ENCODE peak calls at places on chromosomes 2 and 18, in four cellular contexts. One of them, this sample, is unnamed.

GRCh38 chr2:61789807-61790602 is 63.9 kb downstream of the FAM161A start:
- DNase-seq in GOT3: no peak
- DNase-seq in activated naive CD8-positive, alpha-beta T cell treated with anti-CD3 and anti-CD28 coated beads, Interleukin-2, amount 10 ng/mL, durations not matched to agents 7 days and 5 days: no peak
- DNase-seq in AG04449: no peak
- DNase-seq in this sample: no peak

GRCh38 chr2:215038411-215038810 is 100.0 kb downstream of the ABCA12 start:
- DNase-seq in GOT3: no peak
- DNase-seq in activated naive CD8-positive, alpha-beta T cell treated with anti-CD3 and anti-CD28 coated beads, Interleukin-2, amount 10 ng/mL, durations not matched to agents 7 days and 5 days: no peak
- DNase-seq in AG04449: no peak
- DNase-seq in this sample: no peak

GRCh38 chr2:173226899-173227692 is 127.6 kb upstream of the CDCA7 start:
- DNase-seq in GOT3: no peak
- DNase-seq in activated naive CD8-positive, alpha-beta T cell treated with anti-CD3 and anti-CD28 coated beads, Interleukin-2, amount 10 ng/mL, durations not matched to agents 7 days and 5 days: no peak
- DNase-seq in AG04449: no peak
- DNase-seq in this sample: no peak

GRCh38 chr2:85902496-85902895 is 13.7 kb upstream of the ST3GAL5 start:
- DNase-seq in GOT3: no peak
- DNase-seq in activated naive CD8-positive, alpha-beta T cell treated with anti-CD3 and anti-CD28 coated beads, Interleukin-2, amount 10 ng/mL, durations not matched to agents 7 days and 5 days: no peak
- DNase-seq in AG04449: no peak
- DNase-seq in this sample: no peak

GRCh38 chr2:88669371-88670214 is 21.9 kb upstream of the RPIA start:
- DNase-seq in GOT3: no peak
- DNase-seq in activated naive CD8-positive, alpha-beta T cell treated with anti-CD3 and anti-CD28 coated beads, Interleukin-2, amount 10 ng/mL, durations not matched to agents 7 days and 5 days: no peak
- DNase-seq in AG04449: no peak
- DNase-seq in this sample: no peak

GRCh38 chr18:21391074-21391673 is 149.1 kb downstream of the GREB1L start:
- DNase-seq in GOT3: no peak
- DNase-seq in activated naive CD8-positive, alpha-beta T cell treated with anti-CD3 and anti-CD28 coated beads, Interleukin-2, amount 10 ng/mL, durations not matched to agents 7 days and 5 days: no peak
- DNase-seq in AG04449: no peak
- DNase-seq in this sample: no peak

GRCh38 chr2:203510941-203511305 is 24.2 kb downstream of the RAPH1 start:
- DNase-seq in GOT3: no peak
- DNase-seq in activated naive CD8-positive, alpha-beta T cell treated with anti-CD3 and anti-CD28 coated beads, Interleukin-2, amount 10 ng/mL, durations not matched to agents 7 days and 5 days: no peak
- DNase-seq in AG04449: no peak
- DNase-seq in this sample: no peak

GRCh38 chr2:42128731-42129486 is 40.2 kb upstream of the EML4 start:
- DNase-seq in GOT3: no peak
- DNase-seq in activated naive CD8-positive, alpha-beta T cell treated with anti-CD3 and anti-CD28 coated beads, Interleukin-2, amount 10 ng/mL, durations not matched to agents 7 days and 5 days: no peak
- DNase-seq in AG04449: peak
- DNase-seq in this sample: no peak

GRCh38 chr18:66655407-66655806 is 51.5 kb upstream of the CDH19 start:
- DNase-seq in GOT3: no peak
- DNase-seq in activated naive CD8-positive, alpha-beta T cell treated with anti-CD3 and anti-CD28 coated beads, Interleukin-2, amount 10 ng/mL, durations not matched to agents 7 days and 5 days: no peak
- DNase-seq in AG04449: no peak
- DNase-seq in this sample: no peak

GRCh38 chr2:133333189-133333588 is 235.1 kb downstream of the NCKAP5 start:
- DNase-seq in GOT3: no peak
- DNase-seq in activated naive CD8-positive, alpha-beta T cell treated with anti-CD3 and anti-CD28 coated beads, Interleukin-2, amount 10 ng/mL, durations not matched to agents 7 days and 5 days: no peak
- DNase-seq in AG04449: no peak
- DNase-seq in this sample: no peak

GRCh38 chr18:73758446-73758845 is 389.2 kb downstream of the FBXO15 start:
- DNase-seq in GOT3: no peak
- DNase-seq in activated naive CD8-positive, alpha-beta T cell treated with anti-CD3 and anti-CD28 coated beads, Interleukin-2, amount 10 ng/mL, durations not matched to agents 7 days and 5 days: no peak
- DNase-seq in AG04449: no peak
- DNase-seq in this sample: no peak

GRCh38 chr2:100215375-100215774 is 73.0 kb upstream of the AFF3 start:
- DNase-seq in GOT3: no peak
- DNase-seq in activated naive CD8-positive, alpha-beta T cell treated with anti-CD3 and anti-CD28 coated beads, Interleukin-2, amount 10 ng/mL, durations not matched to agents 7 days and 5 days: no peak
- DNase-seq in AG04449: no peak
- DNase-seq in this sample: no peak

GRCh38 chr2:10331033-10331701 is 28.5 kb downstream of the HPCAL1 start:
- DNase-seq in GOT3: no peak
- DNase-seq in activated naive CD8-positive, alpha-beta T cell treated with anti-CD3 and anti-CD28 coated beads, Interleukin-2, amount 10 ng/mL, durations not matched to agents 7 days and 5 days: peak
- DNase-seq in AG04449: no peak
- DNase-seq in this sample: no peak

GRCh38 chr2:204134421-204134820 is 197.9 kb downstream of the ICOS start:
- DNase-seq in GOT3: no peak
- DNase-seq in activated naive CD8-positive, alpha-beta T cell treated with anti-CD3 and anti-CD28 coated beads, Interleukin-2, amount 10 ng/mL, durations not matched to agents 7 days and 5 days: no peak
- DNase-seq in AG04449: no peak
- DNase-seq in this sample: no peak

GRCh38 chr2:111709321-111709720 is 174.7 kb downstream of the ANAPC1 start:
- DNase-seq in GOT3: no peak
- DNase-seq in activated naive CD8-positive, alpha-beta T cell treated with anti-CD3 and anti-CD28 coated beads, Interleukin-2, amount 10 ng/mL, durations not matched to agents 7 days and 5 days: no peak
- DNase-seq in AG04449: no peak
- DNase-seq in this sample: no peak

GRCh38 chr18:9975658-9976057 is 61.8 kb downstream of the VAPA start:
- DNase-seq in GOT3: no peak
- DNase-seq in activated naive CD8-positive, alpha-beta T cell treated with anti-CD3 and anti-CD28 coated beads, Interleukin-2, amount 10 ng/mL, durations not matched to agents 7 days and 5 days: no peak
- DNase-seq in AG04449: no peak
- DNase-seq in this sample: no peak

GRCh38 chr2:101120124-101120996 is 30.8 kb downstream of the TBC1D8 start:
- DNase-seq in GOT3: no peak
- DNase-seq in activated naive CD8-positive, alpha-beta T cell treated with anti-CD3 and anti-CD28 coated beads, Interleukin-2, amount 10 ng/mL, durations not matched to agents 7 days and 5 days: no peak
- DNase-seq in AG04449: no peak
- DNase-seq in this sample: peak

GRCh38 chr2:182372661-182373060 is 54.2 kb downstream of the PDE1A start:
- DNase-seq in GOT3: no peak
- DNase-seq in activated naive CD8-positive, alpha-beta T cell treated with anti-CD3 and anti-CD28 coated beads, Interleukin-2, amount 10 ng/mL, durations not matched to agents 7 days and 5 days: no peak
- DNase-seq in AG04449: peak
- DNase-seq in this sample: peak

GRCh38 chr2:2848621-2849443 is 517.8 kb upstream of the MYT1L start:
- DNase-seq in GOT3: no peak
- DNase-seq in activated naive CD8-positive, alpha-beta T cell treated with anti-CD3 and anti-CD28 coated beads, Interleukin-2, amount 10 ng/mL, durations not matched to agents 7 days and 5 days: no peak
- DNase-seq in AG04449: no peak
- DNase-seq in this sample: no peak

GRCh38 chr2:73033766-73034381 is 37.6 kb downstream of the SFXN5 start:
- DNase-seq in GOT3: no peak
- DNase-seq in activated naive CD8-positive, alpha-beta T cell treated with anti-CD3 and anti-CD28 coated beads, Interleukin-2, amount 10 ng/mL, durations not matched to agents 7 days and 5 days: no peak
- DNase-seq in AG04449: no peak
- DNase-seq in this sample: no peak

GRCh38 chr2:101524811-101525430 is 50.0 kb upstream of the RFX8 start:
- DNase-seq in GOT3: no peak
- DNase-seq in activated naive CD8-positive, alpha-beta T cell treated with anti-CD3 and anti-CD28 coated beads, Interleukin-2, amount 10 ng/mL, durations not matched to agents 7 days and 5 days: no peak
- DNase-seq in AG04449: no peak
- DNase-seq in this sample: no peak

GRCh38 chr18:7363338-7363737 is 132.4 kb downstream of the LRRC30 start:
- DNase-seq in GOT3: no peak
- DNase-seq in activated naive CD8-positive, alpha-beta T cell treated with anti-CD3 and anti-CD28 coated beads, Interleukin-2, amount 10 ng/mL, durations not matched to agents 7 days and 5 days: no peak
- DNase-seq in AG04449: no peak
- DNase-seq in this sample: no peak

GRCh38 chr2:18362696-18363095 is 197.8 kb downstream of the RDH14 start:
- DNase-seq in GOT3: no peak
- DNase-seq in activated naive CD8-positive, alpha-beta T cell treated with anti-CD3 and anti-CD28 coated beads, Interleukin-2, amount 10 ng/mL, durations not matched to agents 7 days and 5 days: no peak
- DNase-seq in AG04449: peak
- DNase-seq in this sample: no peak

GRCh38 chr2:85604568-85605339 is 2.3 kb upstream of the TMEM150A start:
- DNase-seq in GOT3: no peak
- DNase-seq in activated naive CD8-positive, alpha-beta T cell treated with anti-CD3 and anti-CD28 coated beads, Interleukin-2, amount 10 ng/mL, durations not matched to agents 7 days and 5 days: no peak
- DNase-seq in AG04449: no peak
- DNase-seq in this sample: no peak

GRCh38 chr2:173614265-173614930 is 259.7 kb downstream of the CDCA7 start:
- DNase-seq in GOT3: no peak
- DNase-seq in activated naive CD8-positive, alpha-beta T cell treated with anti-CD3 and anti-CD28 coated beads, Interleukin-2, amount 10 ng/mL, durations not matched to agents 7 days and 5 days: no peak
- DNase-seq in AG04449: no peak
- DNase-seq in this sample: no peak

GRCh38 chr2:218317832-218318231 is 25.5 kb upstream of the TMBIM1 start:
- DNase-seq in GOT3: no peak
- DNase-seq in activated naive CD8-positive, alpha-beta T cell treated with anti-CD3 and anti-CD28 coated beads, Interleukin-2, amount 10 ng/mL, durations not matched to agents 7 days and 5 days: no peak
- DNase-seq in AG04449: no peak
- DNase-seq in this sample: no peak

GRCh38 chr18:49949991-49950395 is 136.7 kb upstream of the ACAA2 start:
- DNase-seq in GOT3: no peak
- DNase-seq in activated naive CD8-positive, alpha-beta T cell treated with anti-CD3 and anti-CD28 coated beads, Interleukin-2, amount 10 ng/mL, durations not matched to agents 7 days and 5 days: peak
- DNase-seq in AG04449: no peak
- DNase-seq in this sample: no peak

GRCh38 chr2:146677280-146677679 is 1167.5 kb upstream of the ACVR2A start:
- DNase-seq in GOT3: no peak
- DNase-seq in activated naive CD8-positive, alpha-beta T cell treated with anti-CD3 and anti-CD28 coated beads, Interleukin-2, amount 10 ng/mL, durations not matched to agents 7 days and 5 days: no peak
- DNase-seq in AG04449: no peak
- DNase-seq in this sample: no peak

GRCh38 chr2:190722825-190723224 is 73.9 kb downstream of the NAB1 start:
- DNase-seq in GOT3: no peak
- DNase-seq in activated naive CD8-positive, alpha-beta T cell treated with anti-CD3 and anti-CD28 coated beads, Interleukin-2, amount 10 ng/mL, durations not matched to agents 7 days and 5 days: no peak
- DNase-seq in AG04449: no peak
- DNase-seq in this sample: no peak

GRCh38 chr2:96142217-96143113 is 2.8 kb downstream of the DUSP2 start:
- DNase-seq in GOT3: no peak
- DNase-seq in activated naive CD8-positive, alpha-beta T cell treated with anti-CD3 and anti-CD28 coated beads, Interleukin-2, amount 10 ng/mL, durations not matched to agents 7 days and 5 days: peak
- DNase-seq in AG04449: no peak
- DNase-seq in this sample: no peak

GRCh38 chr2:196480653-196481322 is 158.7 kb upstream of the CCDC150 start:
- DNase-seq in GOT3: no peak
- DNase-seq in activated naive CD8-positive, alpha-beta T cell treated with anti-CD3 and anti-CD28 coated beads, Interleukin-2, amount 10 ng/mL, durations not matched to agents 7 days and 5 days: no peak
- DNase-seq in AG04449: no peak
- DNase-seq in this sample: no peak

GRCh38 chr18:80033181-80034067 is 810 bp upstream of the RBFA start:
- DNase-seq in GOT3: peak
- DNase-seq in activated naive CD8-positive, alpha-beta T cell treated with anti-CD3 and anti-CD28 coated beads, Interleukin-2, amount 10 ng/mL, durations not matched to agents 7 days and 5 days: no peak
- DNase-seq in AG04449: no peak
- DNase-seq in this sample: peak

GRCh38 chr2:42951263-42951938 is 159.0 kb upstream of the HAAO start:
- DNase-seq in GOT3: no peak
- DNase-seq in activated naive CD8-positive, alpha-beta T cell treated with anti-CD3 and anti-CD28 coated beads, Interleukin-2, amount 10 ng/mL, durations not matched to agents 7 days and 5 days: no peak
- DNase-seq in AG04449: no peak
- DNase-seq in this sample: no peak

GRCh38 chr2:9166579-9167392 is 39.8 kb upstream of the ASAP2 start:
- DNase-seq in GOT3: no peak
- DNase-seq in activated naive CD8-positive, alpha-beta T cell treated with anti-CD3 and anti-CD28 coated beads, Interleukin-2, amount 10 ng/mL, durations not matched to agents 7 days and 5 days: no peak
- DNase-seq in AG04449: no peak
- DNase-seq in this sample: no peak